ENCODE peak calls at places on chromosome 2, in ten cellular contexts. U, E, S, G, F, X, Z, L, D and B are unnamed samples.

GRCh38 chr2:232204457-232204931 is 174.1 kb upstream of the ALPP start:
- DNase-seq in U (no peak), E (peak), S (no peak), G (peak), F (no peak), X (no peak), Z (no peak), L (peak), D (no peak), B (no peak)

GRCh38 chr2:142914507-142915313 is 37.2 kb downstream of the KYNU start:
- DNase-seq in U (no peak), E (no peak), S (no peak), G (no peak), F (no peak), X (no peak), Z (no peak), L (no peak), D (no peak), B (no peak)

GRCh38 chr2:203719456-203719855 is 13.0 kb downstream of the CD28 start:
- DNase-seq in U (no peak), E (no peak), S (no peak), G (no peak), F (no peak), X (no peak), Z (no peak), L (no peak), D (no peak), B (no peak)

GRCh38 chr2:142220901-142221300 is 90.1 kb upstream of the LRP1B start:
- DNase-seq in U (no peak), E (no peak), S (no peak), G (peak), F (no peak), X (no peak), Z (no peak), L (no peak), D (no peak), B (no peak)

GRCh38 chr2:31859959-31860358 is 150.8 kb downstream of the MEMO1 start:
- DNase-seq in U (peak), E (no peak), S (no peak), G (no peak), F (no peak), X (no peak), Z (no peak), L (no peak), D (no peak), B (no peak)

GRCh38 chr2:234846589-234847363 is 105.0 kb upstream of the SH3BP4 start:
- DNase-seq in U (no peak), E (no peak), S (no peak), G (no peak), F (no peak), X (no peak), Z (no peak), L (no peak), D (no peak), B (no peak)

GRCh38 chr2:175742367-175742766 is 259.7 kb downstream of the LNPK start:
- DNase-seq in U (peak), E (no peak), S (no peak), G (peak), F (no peak), X (no peak), Z (no peak), L (peak), D (no peak), B (no peak)

GRCh38 chr2:16623046-16623445 is 42.6 kb downstream of the CYRIA start:
- DNase-seq in U (peak), E (no peak), S (no peak), G (peak), F (no peak), X (no peak), Z (no peak), L (peak), D (no peak), B (peak)

GRCh38 chr2:95058989-95059601 is 33.6 kb downstream of the MAL start:
- DNase-seq in U (no peak), E (peak), S (no peak), G (no peak), F (no peak), X (no peak), Z (no peak), L (no peak), D (no peak), B (peak)

GRCh38 chr2:203718087-203718486 is 11.6 kb downstream of the CD28 start:
- DNase-seq in U (peak), E (no peak), S (no peak), G (peak), F (no peak), X (no peak), Z (no peak), L (no peak), D (no peak), B (no peak)

GRCh38 chr2:981759-982158 is 31.1 kb downstream of the SNTG2 start:
- DNase-seq in U (no peak), E (no peak), S (no peak), G (no peak), F (no peak), X (no peak), Z (no peak), L (no peak), D (no peak), B (no peak)

GRCh38 chr2:99654419-99654818 is 164.6 kb upstream of the REV1 start:
- DNase-seq in U (peak), E (no peak), S (no peak), G (peak), F (no peak), X (no peak), Z (no peak), L (peak), D (no peak), B (no peak)

GRCh38 chr2:64470921-64471320 is 17.0 kb downstream of the LGALSL start:
- DNase-seq in U (no peak), E (no peak), S (no peak), G (no peak), F (no peak), X (no peak), Z (no peak), L (no peak), D (no peak), B (no peak)

GRCh38 chr2:241855245-241855887 is 3.3 kb downstream of the PDCD1 start:
- DNase-seq in U (no peak), E (peak), S (no peak), G (no peak), F (no peak), X (no peak), Z (no peak), L (no peak), D (no peak), B (no peak)

GRCh38 chr2:158459161-158460003 is 2.6 kb downstream of the PKP4 start:
- DNase-seq in U (no peak), E (no peak), S (no peak), G (peak), F (no peak), X (no peak), Z (no peak), L (no peak), D (no peak), B (no peak)

GRCh38 chr2:60354713-60355112 is 198.7 kb downstream of the BCL11A start:
- DNase-seq in U (no peak), E (no peak), S (no peak), G (no peak), F (no peak), X (no peak), Z (no peak), L (no peak), D (no peak), B (no peak)

GRCh38 chr2:174326880-174327558 is 7.7 kb upstream of the SP9 start:
- DNase-seq in U (no peak), E (no peak), S (no peak), G (no peak), F (no peak), X (no peak), Z (peak), L (no peak), D (no peak), B (no peak)

GRCh38 chr2:169072163-169072925 is 3.0 kb downstream of the DHRS9 start:
- DNase-seq in U (no peak), E (no peak), S (peak), G (no peak), F (no peak), X (no peak), Z (no peak), L (no peak), D (no peak), B (peak)

GRCh38 chr2:234747032-234747431 is 204.8 kb upstream of the SH3BP4 start:
- DNase-seq in U (peak), E (no peak), S (no peak), G (no peak), F (no peak), X (no peak), Z (no peak), L (peak), D (no peak), B (no peak)

GRCh38 chr2:85769236-85769986 is 15.6 kb downstream of the ATOH8 start:
- DNase-seq in U (no peak), E (no peak), S (no peak), G (no peak), F (no peak), X (no peak), Z (peak), L (no peak), D (no peak), B (no peak)

GRCh38 chr2:42064417-42064942 is 16.7 kb downstream of the PKDCC start:
- DNase-seq in U (peak), E (no peak), S (no peak), G (peak), F (no peak), X (no peak), Z (no peak), L (peak), D (no peak), B (no peak)

GRCh38 chr2:157194844-157195243 is 62.7 kb upstream of the GALNT5 start:
- DNase-seq in U (no peak), E (no peak), S (no peak), G (no peak), F (no peak), X (no peak), Z (no peak), L (peak), D (no peak), B (no peak)

GRCh38 chr2:55869637-55870325 is 53.8 kb downstream of the EFEMP1 start:
- DNase-seq in U (peak), E (no peak), S (no peak), G (peak), F (no peak), X (no peak), Z (no peak), L (peak), D (no peak), B (no peak)

GRCh38 chr2:26850002-26850431 is 2.1 kb downstream of the DPYSL5 start:
- DNase-seq in U (no peak), E (no peak), S (no peak), G (no peak), F (no peak), X (no peak), Z (no peak), L (no peak), D (no peak), B (no peak)

GRCh38 chr2:26849056-26850001 is 1.4 kb downstream of the DPYSL5 start:
- DNase-seq in U (no peak), E (peak), S (no peak), G (no peak), F (no peak), X (no peak), Z (no peak), L (no peak), D (no peak), B (no peak)

GRCh38 chr2:26848336-26849055 is 564 bp downstream of the DPYSL5 start:
- DNase-seq in U (no peak), E (peak), S (peak), G (no peak), F (no peak), X (no peak), Z (peak), L (no peak), D (no peak), B (no peak)

GRCh38 chr2:26852405-26853348 is 4.7 kb downstream of the DPYSL5 start:
- DNase-seq in U (no peak), E (no peak), S (no peak), G (no peak), F (no peak), X (no peak), Z (no peak), L (peak), D (no peak), B (no peak)

GRCh38 chr2:26850565-26850964 is 2.6 kb downstream of the DPYSL5 start:
- DNase-seq in U (no peak), E (no peak), S (no peak), G (no peak), F (no peak), X (no peak), Z (no peak), L (no peak), D (no peak), B (no peak)
- TF ChIP-seq CTCF in U (no peak), E (no peak), S (no peak), G (no peak), F (no peak), X (no peak), Z (no peak), L (no peak), D (no peak), B (no peak)

DNA sequence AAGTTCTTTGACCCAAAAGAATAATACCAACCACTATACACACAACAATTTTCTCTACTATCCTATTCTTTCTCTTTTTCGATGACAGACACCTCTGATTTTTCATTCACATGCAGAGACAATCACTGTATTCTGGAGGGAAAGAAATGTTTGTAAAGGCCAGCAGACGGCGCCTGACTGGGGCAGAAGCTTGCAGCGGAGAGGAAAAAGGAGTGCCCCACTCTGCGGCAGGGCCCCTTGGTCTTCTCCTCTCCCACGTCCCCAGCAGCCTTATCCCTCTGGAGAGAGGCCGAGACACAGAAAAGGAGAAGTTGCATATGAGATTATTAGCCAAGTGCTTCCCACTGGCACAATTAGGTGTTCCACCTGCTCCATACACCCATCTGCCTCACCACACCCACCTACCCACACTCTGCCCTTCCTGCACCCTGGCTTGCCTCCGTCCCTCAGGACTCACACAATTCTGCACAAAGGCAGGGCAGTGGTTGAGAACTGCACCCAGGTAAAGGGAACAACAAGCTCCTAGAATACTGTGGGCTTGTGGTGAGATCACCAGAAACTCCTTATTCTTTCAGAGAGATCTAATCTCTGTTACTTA is 687.3 kb downstream of the NRXN1 start:
- DNase-seq in U (no peak), E (no peak), S (no peak), G (no peak), F (no peak), X (no peak), Z (peak), L (no peak), D (no peak), B (no peak)
- TF ChIP-seq CTCF in U (no peak), E (no peak), S (no peak), G (no peak), F (no peak), X (peak), Z (no peak), L (no peak), D (no peak), B (no peak)

GRCh38 chr2:81007104-81007503 is 702.6 kb upstream of the LRRTM1 start:
- DNase-seq in U (no peak), E (no peak), S (no peak), G (no peak), F (no peak), X (no peak), Z (no peak), L (no peak), D (no peak), B (no peak)
- TF ChIP-seq CTCF in U (no peak), E (no peak), S (no peak), G (no peak), F (no peak), X (peak), Z (no peak), L (no peak), D (no peak), B (no peak)

GRCh38 chr2:50746526-50746925 is 285.4 kb downstream of the NRXN1 start:
- DNase-seq in U (peak), E (no peak), S (peak), G (peak), F (no peak), X (no peak), Z (peak), L (no peak), D (no peak), B (no peak)
- TF ChIP-seq CTCF in U (peak), E (peak), S (peak), G (peak), F (no peak), X (peak), Z (peak), L (peak), D (no peak), B (no peak)

GRCh38 chr2:170885130-170885791 is 43.8 kb upstream of the GORASP2 start:
- DNase-seq in U (no peak), E (no peak), S (no peak), G (no peak), F (no peak), X (no peak), Z (no peak), L (peak), D (no peak), B (no peak)
- TF ChIP-seq CTCF in U (no peak), E (no peak), S (no peak), G (no peak), F (no peak), X (no peak), Z (no peak), L (peak), D (no peak), B (no peak)

GRCh38 chr2:9690716-9691498 is 60.1 kb upstream of the YWHAQ start:
- DNase-seq in U (no peak), E (no peak), S (no peak), G (no peak), F (no peak), X (no peak), Z (no peak), L (no peak), D (no peak), B (no peak)
- TF ChIP-seq CTCF in U (no peak), E (no peak), S (no peak), G (peak), F (no peak), X (no peak), Z (no peak), L (no peak), D (no peak), B (no peak)

GRCh38 chr2:79103199-79103598 is 15.4 kb upstream of the REG1B start:
- DNase-seq in U (no peak), E (no peak), S (no peak), G (no peak), F (no peak), X (no peak), Z (no peak), L (no peak), D (no peak), B (no peak)

GRCh38 chr2:79101024-79101423 is 13.2 kb upstream of the REG1B start:
- DNase-seq in U (no peak), E (no peak), S (no peak), G (no peak), F (no peak), X (no peak), Z (no peak), L (no peak), D (no peak), B (no peak)

GRCh38 chr2:79100301-79100700 is 12.5 kb upstream of the REG1B start:
- DNase-seq in U (no peak), E (no peak), S (no peak), G (no peak), F (no peak), X (no peak), Z (no peak), L (no peak), D (no peak), B (no peak)

GRCh38 chr2:79105259-79105658 is 15.0 kb upstream of the REG1A start:
- DNase-seq in U (no peak), E (no peak), S (no peak), G (no peak), F (no peak), X (no peak), Z (no peak), L (no peak), D (no peak), B (no peak)
- TF ChIP-seq CTCF in U (no peak), E (no peak), S (no peak), G (no peak), F (no peak), X (peak), Z (peak), L (no peak), D (no peak), B (no peak)

GRCh38 chr2:134721596-134721995 is 2.8 kb upstream of the TMEM163 start:
- DNase-seq in U (no peak), E (no peak), S (no peak), G (no peak), F (no peak), X (no peak), Z (no peak), L (no peak), D (no peak), B (no peak)

GRCh38 chr2:134724341-134724740 is 5.5 kb upstream of the TMEM163 start:
- DNase-seq in U (no peak), E (no peak), S (no peak), G (no peak), F (no peak), X (no peak), Z (no peak), L (no peak), D (no peak), B (no peak)

GRCh38 chr2:134718095-134718955 is 475 bp downstream of the TMEM163 start:
- DNase-seq in U (no peak), E (peak), S (peak), G (no peak), F (no peak), X (no peak), Z (peak), L (no peak), D (no peak), B (peak)

GRCh38 chr2:134718956-134719814 is at the start of gene TMEM163:
- DNase-seq in U (no peak), E (no peak), S (no peak), G (no peak), F (no peak), X (no peak), Z (peak), L (no peak), D (no peak), B (no peak)

GRCh38 chr2:134722728-134723127 is 3.9 kb upstream of the TMEM163 start:
- DNase-seq in U (no peak), E (no peak), S (no peak), G (no peak), F (no peak), X (no peak), Z (peak), L (no peak), D (no peak), B (no peak)
- TF ChIP-seq CTCF in U (peak), E (no peak), S (no peak), G (peak), F (no peak), X (peak), Z (peak), L (no peak), D (no peak), B (no peak)